ENCODE peak calls at places on chromosomes 4 and X, in six cellular contexts. I, K, Q, C, T and L are unnamed samples.

GRCh38 chr4:26857278-26858034 is 3.2 kb upstream of the STIM2 start:
- DNase-seq in Q (peak; percentile 83), K (peak; percentile 53), T (peak; percentile 91), C (peak; percentile 58), I (peak; percentile 47), L (peak; percentile 94)

GRCh38 chr4:28010543-28011235 is 1150.0 kb downstream of the STIM2 start:
- DNase-seq in I (no peak), K (no peak), T (no peak), C (no peak), Q (no peak), L (no peak)

GRCh38 chr4:74473155-74473811 is 28.3 kb downstream of the AREG start:
- DNase-seq in I (peak; percentile 10), T (no peak), Q (peak; percentile 84), K (no peak), C (peak; percentile 62), L (no peak)

GRCh38 chrX:54208531-54208930 is 25.5 kb upstream of the FAM120C start:
- DNase-seq in C (no peak), T (no peak), Q (no peak), K (no peak), I (no peak), L (no peak)

GRCh38 chr4:135605096-135605495 is 1403.5 kb upstream of the PABPC4L start:
- DNase-seq in K (no peak), C (no peak), Q (no peak), I (no peak), T (no peak), L (no peak)

GRCh38 chrX:103309860-103310591 is 764 bp downstream of the BEX2 start:
- DNase-seq in Q (no peak), C (no peak), K (no peak), T (no peak), I (no peak), L (no peak)

GRCh38 chrX:7925867-7926472 is 1.2 kb downstream of the PNPLA4 start:
- DNase-seq in Q (peak; percentile 51), K (peak; percentile 51), T (peak; percentile 33), C (peak; percentile 53), I (peak; percentile 35), L (peak; percentile 81)

GRCh38 chr4:147381749-147382148 is 99.1 kb upstream of the EDNRA start:
- DNase-seq in K (no peak), T (no peak), I (no peak), C (no peak), Q (no peak), L (no peak)

GRCh38 chrX:154401918-154402621 is 3.9 kb downstream of the RPL10 start:
- DNase-seq in I (no peak), C (no peak), Q (no peak), T (no peak), K (no peak), L (peak; percentile 39)

GRCh38 chr4:27568236-27568951 is 707.8 kb downstream of the STIM2 start:
- DNase-seq in Q (no peak), K (no peak), T (no peak), I (no peak), C (no peak), L (no peak)

GRCh38 chr4:185890196-185890595 is 78.2 kb upstream of the SORBS2 start:
- DNase-seq in C (no peak), I (no peak), K (no peak), T (no peak), Q (no peak), L (no peak)

GRCh38 chr4:90457817-90458216 is 330.6 kb downstream of the CCSER1 start:
- DNase-seq in K (no peak), Q (no peak), I (no peak), C (no peak), T (no peak), L (no peak)

GRCh38 chr4:48781968-48782367 is 1.9 kb upstream of the FRYL start:
- DNase-seq in T (no peak), Q (no peak), C (no peak), I (no peak), K (no peak), L (no peak)

GRCh38 chr4:120007171-120007894 is 59.3 kb downstream of the MAD2L1 start:
- DNase-seq in C (no peak), I (no peak), T (no peak), Q (no peak), K (no peak), L (no peak)

GRCh38 chr4:25928956-25929336 is 14.9 kb downstream of the SMIM20 start:
- DNase-seq in K (no peak), T (no peak), I (no peak), Q (peak; percentile 38), C (no peak), L (no peak)

GRCh38 chr4:144176476-144176875 is 36.0 kb upstream of the GYPA start:
- DNase-seq in T (no peak), C (no peak), I (no peak), Q (no peak), K (no peak), L (no peak)

GRCh38 chrX:69285881-69286545 is 120.8 kb upstream of the PJA1 start:
- DNase-seq in Q (no peak), T (peak; percentile 79), K (no peak), I (peak; percentile 67), C (no peak), L (peak; percentile 45)

GRCh38 chr4:103410401-103410800 is 212.3 kb upstream of the CENPE start:
- DNase-seq in I (no peak), Q (no peak), K (no peak), T (no peak), C (no peak), L (no peak)

GRCh38 chrX:154717824-154718223 is 33.1 kb downstream of the GAB3 start:
- DNase-seq in T (peak; percentile 54), K (no peak), C (no peak), Q (no peak), I (no peak), L (peak; percentile 84)

GRCh38 chr4:23305026-23305425 is 584.8 kb downstream of the PPARGC1A start:
- DNase-seq in I (no peak), C (peak; percentile 2), T (no peak), K (no peak), Q (no peak), L (no peak)

GRCh38 chr4:1401409-1402020 is 4.7 kb downstream of the NKX1-1 start:
- DNase-seq in C (no peak), Q (no peak), T (no peak), K (no peak), I (no peak), L (no peak)

GRCh38 chr4:148076964-148077363 is 345.1 kb downstream of the ARHGAP10 start:
- DNase-seq in I (no peak), C (no peak), Q (no peak), K (no peak), T (no peak), L (no peak)

GRCh38 chrX:153820601-153821000 is 9.7 kb downstream of the PDZD4 start:
- DNase-seq in K (no peak), T (no peak), I (no peak), C (no peak), Q (no peak), L (no peak)

GRCh38 chrX:115393271-115393670 is 103.8 kb downstream of the LUZP4 start:
- DNase-seq in K (no peak), C (peak; percentile 46), Q (no peak), T (no peak), I (no peak), L (no peak)

GRCh38 chrX:115650916-115651315 is 89.9 kb downstream of the PLS3 start:
- DNase-seq in Q (peak; percentile 31), I (peak; percentile 21), T (peak; percentile 10), K (peak; percentile 17), C (peak; percentile 33), L (peak; percentile 38)

GRCh38 chrX:110407910-110408545 is 49.4 kb downstream of the RTL9 start:
- DNase-seq in I (peak; percentile 54), T (peak; percentile 55), K (no peak), Q (peak; percentile 29), C (peak; percentile 37), L (peak; percentile 60)

GRCh38 chrX:67544871-67545771 is 1.3 kb downstream of the AR start:
- DNase-seq in I (no peak), K (no peak), C (no peak), T (no peak), Q (peak; percentile 57), L (peak; percentile 11)

GRCh38 chr4:67558493-67558892 is at the start of gene STAP1:
- DNase-seq in C (no peak), T (no peak), I (no peak), Q (no peak), K (no peak), L (peak; percentile 61)

GRCh38 chrX:12843668-12844279 is 23.1 kb upstream of the TLR7 start:
- DNase-seq in I (no peak), C (peak; percentile 95), T (no peak), K (peak; percentile 85), Q (no peak), L (no peak)

GRCh38 chr4:112183252-112183651 is 38.0 kb downstream of the FAM241A start:
- DNase-seq in Q (no peak), C (no peak), T (no peak), I (no peak), K (no peak), L (peak; percentile 20)

GRCh38 chr4:180999217-180999616 is 1244.0 kb upstream of the TENM3 start:
- DNase-seq in T (no peak), C (no peak), K (no peak), Q (no peak), I (no peak), L (no peak)

GRCh38 chr4:8682725-8683124 is 90.2 kb downstream of the CPZ start:
- DNase-seq in K (no peak), T (no peak), C (no peak), Q (no peak), I (no peak), L (no peak)

GRCh38 chr4:154208424-154208823 is 283.2 kb downstream of the DCHS2 start:
- DNase-seq in I (no peak), K (no peak), T (peak; percentile 51), C (no peak), Q (no peak), L (peak; percentile 1)
- TF ChIP-seq MYC in I (no peak), K (no peak), T (no peak), C (no peak), Q (no peak), L (no peak)

GRCh38 chr4:126223784-126224407 is 909.1 kb downstream of the FAT4 start:
- DNase-seq in Q (peak; percentile 36), C (peak; percentile 1), T (no peak), K (no peak), I (no peak), L (peak; percentile 8)
- TF ChIP-seq CTCF in Q (peak; percentile 29), C (peak; percentile 13), T (no peak), K (peak; percentile 43), I (peak; percentile 10), L (peak; percentile 31)

DNA sequence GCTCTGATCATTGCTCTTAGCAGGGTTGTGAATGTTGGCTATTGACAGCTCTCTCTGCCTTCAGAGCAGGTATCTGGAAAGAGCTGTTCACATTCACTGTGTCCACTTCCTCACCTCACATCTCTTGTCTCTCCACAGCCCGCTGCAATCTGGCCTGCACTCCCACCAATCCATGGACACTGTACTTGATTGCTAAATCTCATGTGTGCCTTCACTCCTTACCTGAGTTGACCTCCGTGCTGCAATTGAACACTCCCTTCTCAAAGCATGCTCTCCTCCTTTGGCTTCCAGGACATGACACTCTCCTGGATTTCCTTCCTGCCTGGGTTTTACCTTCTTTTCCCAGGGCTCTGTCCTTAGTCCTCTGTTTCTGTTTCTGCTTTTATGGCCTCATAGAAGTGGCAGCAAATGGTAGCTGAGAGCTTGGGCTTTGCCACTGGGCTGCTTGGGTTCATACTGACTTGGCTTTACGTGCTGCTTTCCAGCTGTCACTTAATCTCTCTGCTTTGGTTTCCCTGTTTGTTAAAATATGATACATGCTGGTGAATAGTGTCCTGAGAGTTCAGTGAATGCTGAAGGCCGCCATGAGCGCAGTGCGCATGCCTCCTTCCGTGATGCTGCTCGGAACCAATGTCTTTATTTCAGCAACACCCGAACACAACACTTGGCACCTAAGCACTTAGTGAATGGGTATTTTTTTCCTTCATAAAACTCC is 29.5 kb downstream of the DCUN1D4 start:
- DNase-seq in T (no peak), C (no peak), I (no peak), Q (no peak), K (no peak), L (no peak)
- TF ChIP-seq MYC in T (no peak), C (no peak), I (no peak), Q (no peak), K (no peak), L (no peak)

GRCh38 chr4:128427832-128428366 is 140.3 kb upstream of the PGRMC2 start:
- DNase-seq in C (peak; percentile 66), Q (peak; percentile 48), K (no peak), T (peak; percentile 44), I (peak; percentile 79), L (peak; percentile 43)
- TF ChIP-seq CTCF in C (peak; percentile 47), Q (peak; percentile 30), K (no peak), T (peak; percentile 67), I (peak; percentile 73), L (no peak)